ENCODE peak calls at places on chromosomes 11 and 22, in five cellular contexts. One of them, this sample, is unnamed.

GRCh38 chr11:37313266-37313665 is 715.2 kb upstream of the RAG2 start:
- DNase-seq in mammary epithelial cell: peak; percentile 58
- DNase-seq in Calu3: no peak
- DNase-seq in GM06990: no peak
- DNase-seq in neural progenitor cell: no peak
- DNase-seq in this sample: no peak

GRCh38 chr22:20243545-20244249 is 24.4 kb downstream of the RTN4R start:
- DNase-seq in mammary epithelial cell: peak; percentile 44
- DNase-seq in Calu3: peak; percentile 16
- DNase-seq in GM06990: no peak
- DNase-seq in neural progenitor cell: no peak
- DNase-seq in this sample: peak; percentile 76

GRCh38 chr22:29113329-29113728 is 40.5 kb downstream of the KREMEN1 start:
- DNase-seq in mammary epithelial cell: no peak
- DNase-seq in Calu3: no peak
- DNase-seq in GM06990: no peak
- DNase-seq in neural progenitor cell: no peak
- DNase-seq in this sample: no peak

GRCh38 chr22:24517446-24517845 is 22.3 kb downstream of the UPB1 start:
- DNase-seq in mammary epithelial cell: no peak
- DNase-seq in Calu3: no peak
- DNase-seq in GM06990: no peak
- DNase-seq in neural progenitor cell: no peak
- DNase-seq in this sample: no peak

GRCh38 chr11:58567889-58568512 is 7.7 kb downstream of the LPXN start:
- DNase-seq in mammary epithelial cell: peak; percentile 43
- DNase-seq in Calu3: peak; percentile 72
- DNase-seq in GM06990: peak; percentile 41
- DNase-seq in neural progenitor cell: peak; percentile 71
- DNase-seq in this sample: peak; percentile 34

GRCh38 chr22:44894321-44894720 is 115.5 kb downstream of the PHF21B start:
- DNase-seq in mammary epithelial cell: no peak
- DNase-seq in Calu3: no peak
- DNase-seq in GM06990: no peak
- DNase-seq in neural progenitor cell: no peak
- DNase-seq in this sample: no peak

GRCh38 chr11:35138949-35139881 is at the start of gene CD44:
- DNase-seq in mammary epithelial cell: peak; percentile 89
- DNase-seq in Calu3: peak; percentile 67
- DNase-seq in GM06990: peak; percentile 80
- DNase-seq in neural progenitor cell: peak; percentile 59
- DNase-seq in this sample: peak; percentile 79

GRCh38 chr11:111183706-111184105 is 61.8 kb upstream of the POU2AF2 start:
- DNase-seq in mammary epithelial cell: no peak
- DNase-seq in Calu3: no peak
- DNase-seq in GM06990: no peak
- DNase-seq in neural progenitor cell: no peak
- DNase-seq in this sample: no peak

GRCh38 chr22:24367841-24368240 is 59.6 kb upstream of the ADORA2A start:
- DNase-seq in mammary epithelial cell: no peak
- DNase-seq in Calu3: no peak
- DNase-seq in GM06990: no peak
- DNase-seq in neural progenitor cell: no peak
- DNase-seq in this sample: no peak

DNA sequence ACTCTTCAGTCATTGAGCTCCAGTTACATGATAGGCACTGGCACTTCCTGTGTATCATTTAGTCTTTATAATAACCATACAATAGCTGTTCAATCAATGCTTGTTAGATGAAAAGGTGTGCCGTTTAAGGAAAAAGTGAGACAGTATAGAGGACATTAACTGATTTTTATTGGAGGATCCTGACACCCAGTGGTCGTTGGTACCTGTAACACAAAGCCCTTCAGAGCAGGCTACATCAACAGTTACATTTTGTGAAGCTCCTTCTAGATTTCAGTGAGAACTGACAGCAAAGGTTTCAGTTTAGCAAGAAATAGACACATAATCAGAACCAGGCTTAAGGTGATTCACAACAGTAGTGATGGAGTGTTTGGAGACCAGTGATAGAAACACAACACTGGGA is 44.2 kb downstream of the CCDC81 start:
- DNase-seq in mammary epithelial cell: peak; percentile 27
- DNase-seq in Calu3: no peak
- DNase-seq in GM06990: no peak
- DNase-seq in neural progenitor cell: peak; percentile 29
- DNase-seq in this sample: no peak
- TF ChIP-seq CTCF in mammary epithelial cell: peak; percentile 51
- TF ChIP-seq CTCF in Calu3: no peak
- TF ChIP-seq CTCF in GM06990: peak; percentile 12
- TF ChIP-seq CTCF in neural progenitor cell: peak; percentile 38
- TF ChIP-seq CTCF in this sample: no peak

DNA sequence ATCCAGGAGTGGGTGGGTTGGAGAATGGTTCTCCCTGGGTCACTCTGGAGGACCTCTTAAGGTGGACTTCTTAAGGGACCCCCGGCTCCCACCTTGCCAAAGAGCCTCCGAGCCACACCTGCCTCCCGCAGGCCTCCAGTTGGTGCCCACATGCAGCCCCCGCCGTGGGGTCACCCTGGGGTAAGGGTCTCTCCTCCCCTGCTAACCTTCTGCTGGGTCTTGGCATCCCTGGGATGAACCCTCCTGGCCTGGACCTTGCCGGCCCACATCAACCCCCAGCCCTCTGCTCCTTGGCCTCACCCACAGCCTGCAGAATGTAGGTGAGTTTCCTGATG is 12.5 kb upstream of the MUC6 start:
- DNase-seq in mammary epithelial cell: no peak
- DNase-seq in Calu3: no peak
- DNase-seq in GM06990: no peak
- DNase-seq in neural progenitor cell: no peak
- DNase-seq in this sample: no peak
- TF ChIP-seq CTCF in mammary epithelial cell: no peak
- TF ChIP-seq CTCF in Calu3: no peak
- TF ChIP-seq CTCF in GM06990: no peak
- TF ChIP-seq CTCF in neural progenitor cell: no peak
- TF ChIP-seq CTCF in this sample: no peak

GRCh38 chr11:43268786-43269185 is 43.0 kb upstream of the API5 start:
- DNase-seq in mammary epithelial cell: no peak
- DNase-seq in Calu3: no peak
- DNase-seq in GM06990: no peak
- DNase-seq in neural progenitor cell: peak; percentile 7
- DNase-seq in this sample: no peak
- TF ChIP-seq CTCF in mammary epithelial cell: no peak
- TF ChIP-seq CTCF in Calu3: no peak
- TF ChIP-seq CTCF in GM06990: no peak
- TF ChIP-seq CTCF in neural progenitor cell: peak; percentile 14
- TF ChIP-seq CTCF in this sample: no peak

GRCh38 chr11:104148696-104149095 is 15.3 kb downstream of the PDGFD start:
- DNase-seq in mammary epithelial cell: no peak
- DNase-seq in Calu3: no peak
- DNase-seq in GM06990: no peak
- DNase-seq in neural progenitor cell: no peak
- DNase-seq in this sample: no peak

GRCh38 chr11:104151404-104152204 is 12.3 kb downstream of the PDGFD start:
- DNase-seq in mammary epithelial cell: no peak
- DNase-seq in Calu3: no peak
- DNase-seq in GM06990: no peak
- DNase-seq in neural progenitor cell: no peak
- DNase-seq in this sample: no peak

GRCh38 chr11:104146943-104147342 is 17.0 kb downstream of the PDGFD start:
- DNase-seq in mammary epithelial cell: no peak
- DNase-seq in Calu3: no peak
- DNase-seq in GM06990: no peak
- DNase-seq in neural progenitor cell: no peak
- DNase-seq in this sample: no peak

GRCh38 chr11:104146421-104146820 is 17.5 kb downstream of the PDGFD start:
- DNase-seq in mammary epithelial cell: no peak
- DNase-seq in Calu3: no peak
- DNase-seq in GM06990: no peak
- DNase-seq in neural progenitor cell: no peak
- DNase-seq in this sample: no peak

GRCh38 chr11:104148074-104148473 is 15.9 kb downstream of the PDGFD start:
- DNase-seq in mammary epithelial cell: peak; percentile 67
- DNase-seq in Calu3: no peak
- DNase-seq in GM06990: no peak
- DNase-seq in neural progenitor cell: no peak
- DNase-seq in this sample: no peak
- TF ChIP-seq CTCF in mammary epithelial cell: no peak
- TF ChIP-seq CTCF in Calu3: no peak
- TF ChIP-seq CTCF in GM06990: no peak
- TF ChIP-seq CTCF in neural progenitor cell: no peak
- TF ChIP-seq CTCF in this sample: no peak

GRCh38 chr11:124865902-124866851 is 945 bp downstream of the ROBO3 start:
- DNase-seq in mammary epithelial cell: no peak
- DNase-seq in Calu3: peak; percentile 32
- DNase-seq in GM06990: peak; percentile 40
- DNase-seq in neural progenitor cell: peak; percentile 83
- DNase-seq in this sample: peak; percentile 82
- TF ChIP-seq CTCF in mammary epithelial cell: peak; percentile 75
- TF ChIP-seq CTCF in Calu3: peak; percentile 41
- TF ChIP-seq CTCF in GM06990: peak; percentile 27
- TF ChIP-seq CTCF in neural progenitor cell: peak; percentile 82
- TF ChIP-seq CTCF in this sample: peak; percentile 49

GRCh38 chr11:65378208-65378927 is 4.1 kb downstream of the SLC25A45 start:
- DNase-seq in mammary epithelial cell: no peak
- DNase-seq in Calu3: no peak
- DNase-seq in GM06990: no peak
- DNase-seq in neural progenitor cell: peak; percentile 3
- DNase-seq in this sample: no peak
- TF ChIP-seq CTCF in mammary epithelial cell: peak; percentile 11
- TF ChIP-seq CTCF in Calu3: no peak
- TF ChIP-seq CTCF in GM06990: no peak
- TF ChIP-seq CTCF in neural progenitor cell: peak; percentile 20
- TF ChIP-seq CTCF in this sample: no peak

GRCh38 chr22:30474683-30475424 is 3.0 kb upstream of the SEC14L3 start:
- DNase-seq in mammary epithelial cell: peak; percentile 25
- DNase-seq in Calu3: peak; percentile 68
- DNase-seq in GM06990: no peak
- DNase-seq in neural progenitor cell: no peak
- DNase-seq in this sample: no peak
- TF ChIP-seq CTCF in mammary epithelial cell: no peak
- TF ChIP-seq CTCF in Calu3: no peak
- TF ChIP-seq CTCF in GM06990: no peak
- TF ChIP-seq CTCF in neural progenitor cell: no peak
- TF ChIP-seq CTCF in this sample: no peak

DNA sequence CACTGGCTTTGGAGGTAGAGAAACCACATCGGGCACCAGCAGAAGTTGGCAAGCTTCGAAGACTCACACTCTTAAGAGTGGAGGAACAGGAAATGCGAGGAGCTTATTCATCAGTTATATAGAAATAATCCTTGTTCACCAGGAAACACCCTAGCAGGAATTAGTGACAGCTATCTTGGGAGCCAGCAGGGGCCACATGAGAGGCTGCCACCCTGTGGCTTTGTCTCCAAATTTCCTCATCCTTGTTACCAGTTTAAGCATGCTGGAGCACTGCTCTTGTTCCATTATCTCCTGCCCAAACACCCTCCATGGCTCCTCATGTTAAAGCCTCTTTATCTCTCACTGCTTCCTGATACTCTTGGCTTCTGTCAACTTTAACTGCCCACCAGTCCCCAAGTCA is 131.0 kb downstream of the PLEKHA7 start:
- DNase-seq in mammary epithelial cell: peak; percentile 86
- DNase-seq in Calu3: peak; percentile 76
- DNase-seq in GM06990: no peak
- DNase-seq in neural progenitor cell: no peak
- DNase-seq in this sample: no peak
- TF ChIP-seq CTCF in mammary epithelial cell: peak; percentile 61
- TF ChIP-seq CTCF in Calu3: no peak
- TF ChIP-seq CTCF in GM06990: no peak
- TF ChIP-seq CTCF in neural progenitor cell: no peak
- TF ChIP-seq CTCF in this sample: no peak